ENCODE peak calls at places on chromosome 17, in four cellular contexts. One of them, this sample, is unnamed.

GRCh38 chr17:34584805-34585416 is 5.5 kb downstream of the TMEM132E start:
- DNase-seq in K562: peak
- DNase-seq in HL-60: no peak
- DNase-seq in GM12878: no peak
- DNase-seq in this sample: no peak

GRCh38 chr17:49822829-49823228 is 25.0 kb downstream of the TAC4 start:
- DNase-seq in K562: no peak
- DNase-seq in HL-60: no peak
- DNase-seq in GM12878: no peak
- DNase-seq in this sample: no peak

GRCh38 chr17:50631195-50631907 is 3.3 kb upstream of the ABCC3 start:
- DNase-seq in K562: no peak
- DNase-seq in HL-60: no peak
- DNase-seq in GM12878: no peak
- DNase-seq in this sample: no peak

GRCh38 chr17:38509008-38509771 is 80.9 kb downstream of the ARHGAP23 start:
- DNase-seq in K562: peak
- DNase-seq in HL-60: peak
- DNase-seq in GM12878: no peak
- DNase-seq in this sample: peak

GRCh38 chr17:58997756-58998553 is 108.7 kb downstream of the TRIM37 start:
- DNase-seq in K562: no peak
- DNase-seq in HL-60: no peak
- DNase-seq in GM12878: no peak
- DNase-seq in this sample: no peak

GRCh38 chr17:72943826-72944689 is 148.4 kb downstream of the SLC39A11 start:
- DNase-seq in K562: no peak
- DNase-seq in HL-60: no peak
- DNase-seq in GM12878: no peak
- DNase-seq in this sample: no peak

GRCh38 chr17:8192070-8192815 is 2.3 kb upstream of the BORCS6 start:
- DNase-seq in K562: peak
- DNase-seq in HL-60: no peak
- DNase-seq in GM12878: peak
- DNase-seq in this sample: no peak

GRCh38 chr17:70006159-70006558 is 68.9 kb upstream of the KCNJ16 start:
- DNase-seq in K562: no peak
- DNase-seq in HL-60: no peak
- DNase-seq in GM12878: no peak
- DNase-seq in this sample: no peak

GRCh38 chr17:78546476-78546875 is 30.7 kb downstream of the DNAH17 start:
- DNase-seq in K562: no peak
- DNase-seq in HL-60: no peak
- DNase-seq in GM12878: no peak
- DNase-seq in this sample: no peak

GRCh38 chr17:9647014-9647413 is 1.7 kb downstream of the USP43 start:
- DNase-seq in K562: no peak
- DNase-seq in HL-60: no peak
- DNase-seq in GM12878: no peak
- DNase-seq in this sample: no peak

GRCh38 chr17:48429638-48430586 is at the start of gene SKAP1:
- DNase-seq in K562: no peak
- DNase-seq in HL-60: no peak
- DNase-seq in GM12878: no peak
- DNase-seq in this sample: peak

GRCh38 chr17:7074931-7075330 is 5.1 kb downstream of the CLEC10A start:
- DNase-seq in K562: no peak
- DNase-seq in HL-60: no peak
- DNase-seq in GM12878: no peak
- DNase-seq in this sample: no peak

GRCh38 chr17:42541041-42541833 is 5.2 kb downstream of the NAGLU start:
- DNase-seq in K562: no peak
- DNase-seq in HL-60: no peak
- DNase-seq in GM12878: no peak
- DNase-seq in this sample: no peak

GRCh38 chr17:77873518-77874302 is 84.8 kb upstream of the TNRC6C start:
- DNase-seq in K562: no peak
- DNase-seq in HL-60: no peak
- DNase-seq in GM12878: no peak
- DNase-seq in this sample: no peak

GRCh38 chr17:81512984-81513668 is 527 bp upstream of the ACTG1 start:
- DNase-seq in K562: peak
- DNase-seq in HL-60: no peak
- DNase-seq in GM12878: no peak
- DNase-seq in this sample: no peak

GRCh38 chr17:56499799-56500388 is 93.6 kb upstream of the NOG start:
- DNase-seq in K562: peak
- DNase-seq in HL-60: peak
- DNase-seq in GM12878: no peak
- DNase-seq in this sample: no peak

GRCh38 chr17:32609085-32609484 is 122.3 kb downstream of the CDK5R1 start:
- DNase-seq in K562: no peak
- DNase-seq in HL-60: peak
- DNase-seq in GM12878: peak
- DNase-seq in this sample: peak

GRCh38 chr17:73952498-73953205 is 250.8 kb upstream of the RPL38 start:
- DNase-seq in K562: peak
- DNase-seq in HL-60: no peak
- DNase-seq in GM12878: no peak
- DNase-seq in this sample: peak

GRCh38 chr17:50184611-50185398 is 16.6 kb downstream of the COL1A1 start:
- DNase-seq in K562: no peak
- DNase-seq in HL-60: peak
- DNase-seq in GM12878: no peak
- DNase-seq in this sample: peak

GRCh38 chr17:50440172-50440837 is 14.3 kb downstream of the ACSF2 start:
- DNase-seq in K562: no peak
- DNase-seq in HL-60: no peak
- DNase-seq in GM12878: no peak
- DNase-seq in this sample: no peak

GRCh38 chr17:58189436-58190146 is 2.9 kb upstream of the EPX start:
- DNase-seq in K562: peak
- DNase-seq in HL-60: peak
- DNase-seq in GM12878: no peak
- DNase-seq in this sample: no peak

GRCh38 chr17:40021471-40021961 is 6.3 kb downstream of the CSF3 start:
- DNase-seq in K562: no peak
- DNase-seq in HL-60: no peak
- DNase-seq in GM12878: no peak
- DNase-seq in this sample: no peak

GRCh38 chr17:21072623-21073278 is 29.9 kb upstream of the USP22 start:
- DNase-seq in K562: no peak
- DNase-seq in HL-60: no peak
- DNase-seq in GM12878: no peak
- DNase-seq in this sample: no peak

GRCh38 chr17:51901242-51901641 is 257.3 kb downstream of the CA10 start:
- DNase-seq in K562: no peak
- DNase-seq in HL-60: no peak
- DNase-seq in GM12878: no peak
- DNase-seq in this sample: no peak

GRCh38 chr17:53176629-53177028 is 646.1 kb upstream of the KIF2B start:
- DNase-seq in K562: no peak
- DNase-seq in HL-60: no peak
- DNase-seq in GM12878: no peak
- DNase-seq in this sample: no peak

GRCh38 chr17:9237661-9238301 is 216.5 kb downstream of the NTN1 start:
- DNase-seq in K562: no peak
- DNase-seq in HL-60: no peak
- DNase-seq in GM12878: no peak
- DNase-seq in this sample: no peak

GRCh38 chr17:42797067-42798007 is 1.2 kb downstream of the COA3 start:
- DNase-seq in K562: no peak
- DNase-seq in HL-60: no peak
- DNase-seq in GM12878: no peak
- DNase-seq in this sample: no peak

GRCh38 chr17:1398028-1398427 is 2.0 kb downstream of the YWHAE start:
- DNase-seq in K562: no peak
- DNase-seq in HL-60: no peak
- DNase-seq in GM12878: no peak
- DNase-seq in this sample: no peak

GRCh38 chr17:58335779-58336455 is 7.3 kb upstream of the TSPOAP1 start:
- DNase-seq in K562: peak
- DNase-seq in HL-60: peak
- DNase-seq in GM12878: peak
- DNase-seq in this sample: no peak

GRCh38 chr17:64448665-64449512 is at the start of gene MILR1:
- DNase-seq in K562: peak
- DNase-seq in HL-60: peak
- DNase-seq in GM12878: peak
- DNase-seq in this sample: no peak

GRCh38 chr17:82830249-82830661 is 9.6 kb downstream of the ZNF750 start:
- DNase-seq in K562: no peak
- DNase-seq in HL-60: no peak
- DNase-seq in GM12878: no peak
- DNase-seq in this sample: no peak

GRCh38 chr17:12136646-12137045 is 116.0 kb downstream of the MAP2K4 start:
- DNase-seq in K562: no peak
- DNase-seq in HL-60: no peak
- DNase-seq in GM12878: no peak
- DNase-seq in this sample: no peak

GRCh38 chr17:74222399-74222798 is 9.0 kb downstream of the TTYH2 start:
- DNase-seq in K562: no peak
- DNase-seq in HL-60: no peak
- DNase-seq in GM12878: no peak
- DNase-seq in this sample: no peak

GRCh38 chr17:64651889-64652288 is 10.2 kb downstream of the SMURF2 start:
- DNase-seq in K562: no peak
- DNase-seq in HL-60: no peak
- DNase-seq in GM12878: no peak
- DNase-seq in this sample: no peak

GRCh38 chr17:20189322-20189721 is 180.2 kb downstream of the SPECC1 start:
- DNase-seq in K562: peak
- DNase-seq in HL-60: no peak
- DNase-seq in GM12878: no peak
- DNase-seq in this sample: no peak

GRCh38 chr17:37643829-37644228 is 583 bp upstream of the DDX52 start:
- DNase-seq in K562: no peak
- DNase-seq in HL-60: no peak
- DNase-seq in GM12878: no peak
- DNase-seq in this sample: no peak

GRCh38 chr17:82440991-82441627 is 9.4 kb downstream of the CYBC1 start:
- DNase-seq in K562: no peak
- DNase-seq in HL-60: no peak
- DNase-seq in GM12878: no peak
- DNase-seq in this sample: no peak

GRCh38 chr17:6995500-6996255 is at the start of gene ALOX12:
- DNase-seq in K562: no peak
- DNase-seq in HL-60: no peak
- DNase-seq in GM12878: no peak
- DNase-seq in this sample: no peak

GRCh38 chr17:41837761-41838538 is at the start of gene KLHL10:
- DNase-seq in K562: no peak
- DNase-seq in HL-60: no peak
- DNase-seq in GM12878: no peak
- DNase-seq in this sample: no peak

GRCh38 chr17:67336859-67337258 is 29.5 kb downstream of the PSMD12 start:
- DNase-seq in K562: no peak
- DNase-seq in HL-60: no peak
- DNase-seq in GM12878: no peak
- DNase-seq in this sample: no peak
- TF ChIP-seq POLR2AphosphoS5 in K562: no peak
- TF ChIP-seq POLR2AphosphoS5 in HL-60: no peak
- TF ChIP-seq POLR2AphosphoS5 in GM12878: no peak
- TF ChIP-seq POLR2AphosphoS5 in this sample: no peak

GRCh38 chr17:29042679-29043538 is at the start of gene PIPOX:
- DNase-seq in K562: peak
- DNase-seq in HL-60: peak
- DNase-seq in GM12878: peak
- DNase-seq in this sample: no peak
- TF ChIP-seq SPI1 in K562: no peak
- TF ChIP-seq SPI1 in HL-60: no peak
- TF ChIP-seq SPI1 in GM12878: no peak
- TF ChIP-seq SPI1 in this sample: no peak

DNA sequence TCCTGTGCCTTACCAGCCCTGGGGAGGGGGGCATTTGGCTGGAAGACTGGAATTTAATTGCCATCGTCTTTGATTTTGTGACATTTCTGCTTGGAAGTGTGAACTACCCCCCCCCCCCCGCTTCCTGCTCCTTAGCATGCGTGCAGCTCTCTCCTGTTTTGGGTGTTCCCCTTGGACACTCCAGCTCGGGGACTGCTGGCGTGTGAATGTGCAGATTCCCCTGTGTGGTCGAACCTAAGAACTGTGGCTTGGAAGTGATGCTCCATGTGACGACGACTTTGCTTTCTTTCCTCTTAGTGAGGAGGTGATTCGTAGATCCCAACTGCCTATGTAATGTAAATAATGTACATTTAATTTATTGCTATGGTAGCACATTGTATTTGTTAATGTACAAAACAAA is 26.1 kb downstream of the OR1D5 start:
- DNase-seq in K562: no peak
- DNase-seq in HL-60: no peak
- DNase-seq in GM12878: no peak
- DNase-seq in this sample: no peak
- TF ChIP-seq POLR2AphosphoS5 in K562: no peak
- TF ChIP-seq POLR2AphosphoS5 in HL-60: no peak
- TF ChIP-seq POLR2AphosphoS5 in GM12878: no peak
- TF ChIP-seq POLR2AphosphoS5 in this sample: no peak

GRCh38 chr17:76737082-76737675 is at the start of gene SRSF2:
- DNase-seq in K562: peak
- DNase-seq in HL-60: peak
- DNase-seq in GM12878: peak
- DNase-seq in this sample: peak
- TF ChIP-seq SPI1 in K562: peak
- TF ChIP-seq SPI1 in HL-60: no peak
- TF ChIP-seq SPI1 in GM12878: no peak
- TF ChIP-seq SPI1 in this sample: peak

GRCh38 chr17:17761894-17762781 is 74.6 kb downstream of the SREBF1 start:
- DNase-seq in K562: no peak
- DNase-seq in HL-60: no peak
- DNase-seq in GM12878: no peak
- DNase-seq in this sample: no peak
- TF ChIP-seq POLR2AphosphoS5 in K562: no peak
- TF ChIP-seq POLR2AphosphoS5 in HL-60: no peak
- TF ChIP-seq POLR2AphosphoS5 in GM12878: no peak
- TF ChIP-seq POLR2AphosphoS5 in this sample: no peak

GRCh38 chr17:27601069-27601974 is 29.7 kb upstream of the LGALS9 start:
- DNase-seq in K562: peak
- DNase-seq in HL-60: peak
- DNase-seq in GM12878: peak
- DNase-seq in this sample: peak
- TF ChIP-seq SPI1 in K562: no peak
- TF ChIP-seq SPI1 in HL-60: no peak
- TF ChIP-seq SPI1 in GM12878: no peak
- TF ChIP-seq SPI1 in this sample: no peak